ENCODE peak calls at places on chromosome X, in ten cellular contexts. J is lung, Q is AG04449, E is left ventricle myocardium inferior, Y is aorta, S is fibroblast of the aortic adventitia, B is foreskin fibroblast, T is iPS DF 6.9, L is MM.1S, C is cardiac fibroblast. H is an unnamed sample.

GRCh38 chrX:107674480-107675364 is 46.4 kb downstream of the PRPS1 start:
- DNase-seq in J (peak), Q (no peak), E (peak), Y (peak), S (peak), B (peak), T (no peak), L (peak), C (peak), H (peak)

GRCh38 chrX:47380268-47380667 is 9.9 kb downstream of the ZNF157 start:
- DNase-seq in J (no peak), Q (peak), E (peak), Y (no peak), S (no peak), B (peak), T (no peak), L (no peak), C (no peak), H (no peak)

GRCh38 chrX:101291204-101291603 is at the start of gene TAF7L:
- DNase-seq in J (no peak), Q (no peak), E (no peak), Y (no peak), S (no peak), B (peak), T (no peak), L (no peak), C (peak), H (no peak)

GRCh38 chrX:47316276-47317025 is 53.9 kb upstream of the ZNF157 start:
- DNase-seq in J (no peak), Q (no peak), E (no peak), Y (no peak), S (peak), B (no peak), T (no peak), L (no peak), C (no peak), H (no peak)

GRCh38 chrX:1597345-1598020 is 6.1 kb downstream of the AKAP17A start:
- DNase-seq in J (no peak), Q (no peak), E (no peak), Y (peak), S (no peak), B (no peak), T (no peak), L (no peak), C (no peak), H (no peak)

GRCh38 chrX:115894087-115894486 is 276.5 kb upstream of the AGTR2 start:
- DNase-seq in J (peak), Q (no peak), E (no peak), Y (no peak), S (peak), B (no peak), T (no peak), L (peak), C (peak), H (no peak)

GRCh38 chrX:31070057-31070468 is 1.8 kb downstream of the FTHL17 start:
- DNase-seq in J (no peak), Q (no peak), E (no peak), Y (no peak), S (no peak), B (no peak), T (no peak), L (peak), C (no peak), H (no peak)

GRCh38 chrX:131792356-131792749 is 230.7 kb upstream of the STK26 start:
- DNase-seq in J (peak), Q (no peak), E (no peak), Y (peak), S (peak), B (no peak), T (no peak), L (peak), C (no peak), H (no peak)

GRCh38 chrX:63330681-63331080 is 20.5 kb downstream of the SPIN4 start:
- DNase-seq in J (no peak), Q (no peak), E (no peak), Y (no peak), S (no peak), B (no peak), T (no peak), L (no peak), C (peak), H (no peak)

GRCh38 chrX:144612076-144612475 is 635.2 kb upstream of the SPANXN1 start:
- DNase-seq in J (no peak), Q (no peak), E (no peak), Y (no peak), S (no peak), B (no peak), T (no peak), L (no peak), C (no peak), H (no peak)

GRCh38 chrX:51440365-51440764 is 56.0 kb downstream of the NUDT11 start:
- DNase-seq in J (no peak), Q (no peak), E (no peak), Y (no peak), S (no peak), B (no peak), T (no peak), L (no peak), C (no peak), H (no peak)

GRCh38 chrX:124395145-124395858 is 48.9 kb downstream of the SH2D1A start:
- DNase-seq in J (no peak), Q (no peak), E (no peak), Y (no peak), S (no peak), B (no peak), T (no peak), L (peak), C (no peak), H (no peak)

GRCh38 chrX:40016702-40017101 is 81.1 kb downstream of the BCOR start:
- DNase-seq in J (no peak), Q (no peak), E (no peak), Y (no peak), S (no peak), B (no peak), T (no peak), L (no peak), C (no peak), H (no peak)

GRCh38 chrX:96407501-96407900 is 277.1 kb upstream of the DIAPH2 start:
- DNase-seq in J (no peak), Q (peak), E (no peak), Y (no peak), S (peak), B (peak), T (no peak), L (no peak), C (peak), H (peak)

GRCh38 chrX:31165241-31166035 is 93.6 kb upstream of the FTHL17 start:
- DNase-seq in J (no peak), Q (no peak), E (no peak), Y (no peak), S (peak), B (no peak), T (no peak), L (no peak), C (peak), H (no peak)

GRCh38 chrX:56761167-56761566 is 32.1 kb downstream of the NBDY start:
- DNase-seq in J (no peak), Q (no peak), E (no peak), Y (peak), S (no peak), B (no peak), T (no peak), L (no peak), C (no peak), H (no peak)

GRCh38 chrX:56288607-56289006 is 56.5 kb downstream of the KLF8 start:
- DNase-seq in J (no peak), Q (no peak), E (no peak), Y (no peak), S (no peak), B (no peak), T (no peak), L (no peak), C (no peak), H (no peak)

GRCh38 chrX:132591719-132592275 is 103.0 kb upstream of the MBNL3 start:
- DNase-seq in J (no peak), Q (no peak), E (no peak), Y (no peak), S (no peak), B (no peak), T (no peak), L (no peak), C (no peak), H (no peak)

GRCh38 chrX:110167952-110168451 is 149.9 kb downstream of the AMMECR1 start:
- DNase-seq in J (no peak), Q (no peak), E (no peak), Y (no peak), S (no peak), B (peak), T (no peak), L (no peak), C (peak), H (no peak)

GRCh38 chrX:140764401-140764919 is 54.9 kb downstream of the LINC00632 start:
- DNase-seq in J (no peak), Q (no peak), E (no peak), Y (peak), S (peak), B (peak), T (peak), L (peak), C (peak), H (no peak)

DNA sequence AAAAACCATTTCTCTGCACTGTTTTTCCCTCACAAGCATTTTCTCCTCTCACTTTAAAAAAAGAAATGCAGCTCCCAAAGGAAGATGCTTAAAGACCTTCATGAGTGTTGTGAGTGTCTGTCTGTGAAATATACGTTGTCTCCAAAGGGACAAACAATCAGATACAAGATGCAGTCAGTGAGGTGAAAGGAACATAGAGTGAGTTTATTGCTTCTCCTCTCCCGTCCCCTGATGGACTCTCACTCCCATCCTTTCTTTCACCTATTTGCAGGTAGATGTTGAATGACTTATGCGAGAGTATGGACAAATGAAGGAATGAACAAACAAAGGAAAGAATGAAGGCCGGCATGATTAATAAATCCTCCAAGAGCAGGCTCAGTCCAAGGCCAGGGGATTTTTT is 561.2 kb upstream of the DIPK2B start:
- DNase-seq in J (no peak), Q (no peak), E (no peak), Y (no peak), S (no peak), B (no peak), T (no peak), L (no peak), C (peak), H (no peak)
- H3K4me3 ChIP-seq in J (no peak), Q (no peak), E (no peak), Y (no peak), S (no peak), B (no peak), T (no peak), L (no peak), C (no peak), H (no peak)

DNA sequence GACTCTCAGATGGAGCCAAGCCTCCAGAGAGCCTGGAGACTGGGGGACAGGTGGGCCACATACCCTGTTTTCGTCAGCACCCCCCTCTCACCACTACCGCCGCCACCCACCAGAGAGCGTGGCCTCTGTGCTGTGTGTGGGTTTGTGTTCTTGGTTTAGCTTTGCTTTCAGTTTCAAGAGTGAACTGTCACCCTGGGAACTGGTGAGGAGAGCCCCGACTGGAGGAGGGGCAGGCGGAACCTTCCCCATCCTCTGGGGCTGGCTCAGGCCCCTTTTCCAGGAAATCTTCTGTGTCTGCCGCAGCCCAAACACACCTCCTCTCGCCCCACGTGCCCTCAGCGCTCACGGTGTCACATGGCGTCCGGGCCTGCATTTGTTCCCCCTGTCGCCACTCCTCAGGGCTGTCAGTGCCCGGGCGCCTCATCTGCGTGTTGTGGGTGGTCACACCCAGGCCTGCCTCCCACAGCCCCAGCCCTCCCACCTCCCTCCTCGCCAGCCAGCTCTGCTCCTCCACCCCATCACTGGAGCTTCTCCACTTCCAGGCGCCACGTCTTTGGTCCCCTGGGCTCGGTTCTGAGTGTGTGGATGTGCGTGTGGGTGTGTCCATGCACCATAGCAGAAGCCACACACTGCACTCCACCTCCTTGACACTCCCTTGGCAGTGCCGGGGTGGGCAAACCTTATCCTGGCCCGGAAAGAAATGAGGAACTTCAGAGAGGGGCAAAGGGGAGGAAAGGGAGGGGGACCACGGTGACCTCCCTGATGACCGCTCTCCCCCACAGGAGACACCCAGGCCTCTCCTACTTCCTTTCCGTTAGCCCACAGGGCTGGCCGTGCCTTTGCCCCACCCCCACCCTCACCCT is 27.8 kb downstream of the ELF4 start:
- DNase-seq in J (peak), Q (no peak), E (peak), Y (peak), S (peak), B (no peak), T (no peak), L (peak), C (no peak), H (no peak)
- H3K4me3 ChIP-seq in J (no peak), Q (no peak), E (peak), Y (no peak), S (no peak), B (no peak), T (no peak), L (peak), C (no peak), H (no peak)

GRCh38 chrX:13029831-13030771 is 14.3 kb downstream of the FAM9C start:
- DNase-seq in J (no peak), Q (no peak), E (no peak), Y (no peak), S (no peak), B (no peak), T (peak), L (no peak), C (peak), H (no peak)
- H3K4me3 ChIP-seq in J (no peak), Q (no peak), E (no peak), Y (no peak), S (no peak), B (no peak), T (no peak), L (no peak), C (no peak), H (no peak)

DNA sequence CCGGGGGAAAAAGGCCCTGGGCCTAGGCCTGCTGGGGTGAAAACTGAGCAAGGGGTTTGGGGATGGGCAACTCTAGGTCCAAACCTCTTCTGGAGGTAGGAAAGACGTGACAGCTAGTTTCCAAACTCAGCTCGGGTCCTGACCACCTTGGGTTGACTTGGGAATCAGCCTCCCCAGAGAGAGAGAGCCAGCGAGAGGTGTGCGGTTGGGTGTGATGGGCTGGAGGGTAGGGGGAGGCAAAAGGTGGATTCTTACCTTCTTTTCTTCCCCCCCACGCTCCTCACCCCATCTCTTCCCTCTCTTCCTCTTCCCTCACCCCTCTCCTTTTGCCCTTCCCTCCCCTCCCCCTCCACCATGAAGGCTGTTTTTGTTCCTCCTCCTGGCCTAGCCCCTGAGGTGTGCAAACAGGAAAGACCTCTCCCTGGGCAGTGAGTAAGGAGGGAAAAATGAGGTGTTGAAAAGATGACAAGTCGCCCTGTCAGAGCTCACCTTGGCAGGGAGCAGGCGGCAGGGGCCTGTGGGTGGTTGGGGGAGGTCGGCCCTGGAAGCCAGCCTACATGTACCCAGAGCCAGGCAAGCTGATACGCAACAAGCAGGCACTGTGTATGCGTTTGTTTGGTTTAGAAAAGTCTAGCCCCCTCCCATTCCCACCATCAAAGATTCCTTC is 14.8 kb downstream of the PJA1 start:
- DNase-seq in J (no peak), Q (no peak), E (no peak), Y (no peak), S (peak), B (no peak), T (no peak), L (no peak), C (no peak), H (no peak)
- H3K4me3 ChIP-seq in J (no peak), Q (no peak), E (no peak), Y (no peak), S (no peak), B (no peak), T (no peak), L (no peak), C (no peak), H (no peak)

DNA sequence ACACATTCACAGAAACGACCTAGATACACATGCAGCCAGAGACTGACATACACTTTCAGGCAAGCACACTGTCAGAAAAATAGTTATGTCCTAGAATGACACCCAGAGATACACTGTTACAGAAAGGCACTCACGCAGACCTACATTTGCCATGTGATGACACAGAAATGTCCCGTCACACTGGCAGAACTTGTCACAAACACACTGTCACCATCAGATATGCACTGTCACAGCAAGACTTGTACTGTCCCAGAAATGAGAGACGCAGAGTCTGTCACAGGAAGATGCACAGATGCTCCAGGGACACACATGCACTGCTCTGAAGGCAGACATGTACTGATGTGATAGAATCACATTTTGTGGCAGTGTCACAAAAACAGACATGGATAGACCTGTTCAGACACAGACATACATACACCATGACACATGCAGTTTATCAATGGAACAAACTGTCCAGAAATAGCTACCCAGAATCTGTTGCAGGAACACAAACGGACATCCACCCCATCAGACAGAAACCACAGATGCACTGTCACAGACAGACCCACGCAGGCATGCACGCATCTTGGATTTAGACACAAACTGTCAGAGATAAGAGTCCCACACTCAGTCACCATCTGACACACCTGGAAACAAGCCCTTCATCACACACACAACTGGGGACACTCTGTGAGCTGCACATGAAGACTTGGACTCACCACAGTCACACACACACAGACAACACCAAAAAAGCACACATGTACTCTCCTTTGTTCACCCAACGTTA is 1.3 kb upstream of the PIM2 start:
- DNase-seq in J (no peak), Q (no peak), E (no peak), Y (no peak), S (no peak), B (no peak), T (no peak), L (no peak), C (no peak), H (no peak)
- H3K4me3 ChIP-seq in J (no peak), Q (no peak), E (no peak), Y (no peak), S (no peak), B (no peak), T (peak), L (peak), C (no peak), H (no peak)